ENCODE peak calls at places on chromosomes 13 and 19, in six cellular contexts. One of them, this sample, is unnamed.

GRCh38 chr13:73984949-73985691 is 149.1 kb downstream of the KLF12 start:
- DNase-seq in Panc1: no peak
- DNase-seq in stomach: no peak
- DNase-seq in HL-60: no peak
- DNase-seq in spleen: no peak
- DNase-seq in GM23338: peak; percentile 37
- DNase-seq in this sample: no peak

GRCh38 chr19:47323872-47324271 is 8.1 kb upstream of the C5AR2 start:
- DNase-seq in Panc1: no peak
- DNase-seq in stomach: no peak
- DNase-seq in HL-60: no peak
- DNase-seq in GM23338: no peak
- DNase-seq in spleen: no peak
- DNase-seq in this sample: no peak

GRCh38 chr19:35095667-35096368 is 19.8 kb upstream of the FXYD3 start:
- DNase-seq in GM23338: no peak
- DNase-seq in HL-60: no peak
- DNase-seq in stomach: no peak
- DNase-seq in Panc1: no peak
- DNase-seq in spleen: no peak
- DNase-seq in this sample: peak; percentile 67

GRCh38 chr19:2986951-2987491 is 9.7 kb downstream of the TLE6 start:
- DNase-seq in Panc1: no peak
- DNase-seq in GM23338: peak; percentile 83
- DNase-seq in stomach: no peak
- DNase-seq in spleen: no peak
- DNase-seq in HL-60: no peak
- DNase-seq in this sample: no peak

GRCh38 chr19:11763117-11763516 is 3.7 kb upstream of the ZNF441 start:
- DNase-seq in Panc1: no peak
- DNase-seq in spleen: no peak
- DNase-seq in HL-60: no peak
- DNase-seq in GM23338: no peak
- DNase-seq in stomach: no peak
- DNase-seq in this sample: no peak

GRCh38 chr13:50898338-50898737 is 11.3 kb upstream of the RNASEH2B start:
- DNase-seq in Panc1: no peak
- DNase-seq in stomach: no peak
- DNase-seq in GM23338: no peak
- DNase-seq in spleen: no peak
- DNase-seq in HL-60: no peak
- DNase-seq in this sample: no peak

GRCh38 chr19:13835791-13836723 is 40.8 kb downstream of the ZSWIM4 start:
- DNase-seq in HL-60: peak; percentile 98
- DNase-seq in GM23338: no peak
- DNase-seq in Panc1: no peak
- DNase-seq in spleen: peak; percentile 93
- DNase-seq in stomach: no peak
- DNase-seq in this sample: no peak

GRCh38 chr13:113945857-113946408 is 27.9 kb downstream of the C13orf46 start:
- DNase-seq in stomach: no peak
- DNase-seq in HL-60: no peak
- DNase-seq in Panc1: no peak
- DNase-seq in GM23338: no peak
- DNase-seq in spleen: peak; percentile 47
- DNase-seq in this sample: no peak

GRCh38 chr13:113337556-113337955 is 26.4 kb downstream of the GRTP1 start:
- DNase-seq in stomach: no peak
- DNase-seq in GM23338: peak; percentile 59
- DNase-seq in spleen: peak; percentile 68
- DNase-seq in Panc1: no peak
- DNase-seq in HL-60: no peak
- DNase-seq in this sample: no peak

GRCh38 chr13:44459674-44460073 is 86.0 kb downstream of the SERP2 start:
- DNase-seq in HL-60: no peak
- DNase-seq in stomach: no peak
- DNase-seq in GM23338: no peak
- DNase-seq in Panc1: no peak
- DNase-seq in spleen: no peak
- DNase-seq in this sample: no peak

GRCh38 chr19:49364083-49364687 is 508 bp downstream of the DKKL1 start:
- DNase-seq in Panc1: no peak
- DNase-seq in HL-60: no peak
- DNase-seq in spleen: no peak
- DNase-seq in stomach: no peak
- DNase-seq in GM23338: no peak
- DNase-seq in this sample: no peak

GRCh38 chr19:58349590-58349989 is 3.7 kb downstream of the A1BG start:
- DNase-seq in HL-60: no peak
- DNase-seq in stomach: no peak
- DNase-seq in Panc1: no peak
- DNase-seq in spleen: peak; percentile 20
- DNase-seq in GM23338: no peak
- DNase-seq in this sample: no peak

GRCh38 chr13:52779028-52779612 is 39.5 kb upstream of the CNMD start:
- DNase-seq in Panc1: no peak
- DNase-seq in stomach: no peak
- DNase-seq in GM23338: peak; percentile 15
- DNase-seq in HL-60: no peak
- DNase-seq in spleen: no peak
- DNase-seq in this sample: no peak

GRCh38 chr19:6087074-6087506 is 23.2 kb downstream of the RFX2 start:
- DNase-seq in spleen: no peak
- DNase-seq in GM23338: peak; percentile 18
- DNase-seq in Panc1: no peak
- DNase-seq in HL-60: no peak
- DNase-seq in stomach: no peak
- DNase-seq in this sample: no peak

GRCh38 chr13:25354377-25354776 is 17.4 kb upstream of the ATP8A2 start:
- DNase-seq in stomach: no peak
- DNase-seq in spleen: no peak
- DNase-seq in GM23338: no peak
- DNase-seq in Panc1: no peak
- DNase-seq in HL-60: no peak
- DNase-seq in this sample: no peak

GRCh38 chr13:110374644-110375370 is 67.7 kb downstream of the COL4A2 start:
- DNase-seq in stomach: no peak
- DNase-seq in spleen: no peak
- DNase-seq in HL-60: no peak
- DNase-seq in Panc1: no peak
- DNase-seq in GM23338: no peak
- DNase-seq in this sample: no peak

GRCh38 chr19:55062735-55063491 is at the start of gene RDH13:
- DNase-seq in Panc1: peak; percentile 91
- DNase-seq in spleen: peak; percentile 97
- DNase-seq in GM23338: peak; percentile 99
- DNase-seq in HL-60: peak; percentile 97
- DNase-seq in stomach: peak; percentile 97
- DNase-seq in this sample: peak; percentile 94

GRCh38 chr13:114144606-114145244 is 12.3 kb upstream of the RASA3 start:
- DNase-seq in GM23338: no peak
- DNase-seq in stomach: no peak
- DNase-seq in spleen: no peak
- DNase-seq in HL-60: no peak
- DNase-seq in Panc1: no peak
- DNase-seq in this sample: no peak

GRCh38 chr19:275000-275399 is 16.2 kb downstream of the PLPP2 start:
- DNase-seq in Panc1: no peak
- DNase-seq in HL-60: no peak
- DNase-seq in spleen: no peak
- DNase-seq in GM23338: no peak
- DNase-seq in stomach: no peak
- DNase-seq in this sample: no peak

GRCh38 chr19:3838661-3839060 is 30.2 kb downstream of the ZFR2 start:
- DNase-seq in spleen: no peak
- DNase-seq in HL-60: no peak
- DNase-seq in Panc1: no peak
- DNase-seq in stomach: no peak
- DNase-seq in GM23338: no peak
- DNase-seq in this sample: no peak

GRCh38 chr13:113139580-113139979 is 17.0 kb downstream of the F10 start:
- DNase-seq in HL-60: no peak
- DNase-seq in spleen: no peak
- DNase-seq in GM23338: no peak
- DNase-seq in stomach: no peak
- DNase-seq in Panc1: no peak
- DNase-seq in this sample: no peak

GRCh38 chr19:3441986-3442329 is 38.4 kb downstream of the SMIM24 start:
- DNase-seq in GM23338: no peak
- DNase-seq in Panc1: no peak
- DNase-seq in stomach: no peak
- DNase-seq in spleen: no peak
- DNase-seq in HL-60: no peak
- DNase-seq in this sample: no peak

GRCh38 chr19:53466726-53467125 is 807 bp upstream of the ZNF813 start:
- DNase-seq in spleen: no peak
- DNase-seq in GM23338: no peak
- DNase-seq in HL-60: no peak
- DNase-seq in stomach: no peak
- DNase-seq in Panc1: no peak
- DNase-seq in this sample: no peak

GRCh38 chr13:98821372-98822237 is 69.1 kb upstream of the SLC15A1 start:
- DNase-seq in Panc1: no peak
- DNase-seq in GM23338: peak; percentile 48
- DNase-seq in HL-60: no peak
- DNase-seq in stomach: no peak
- DNase-seq in spleen: no peak
- DNase-seq in this sample: no peak

GRCh38 chr19:46861691-46862503 is 1.1 kb downstream of the ARHGAP35 start:
- DNase-seq in stomach: peak; percentile 28
- DNase-seq in spleen: no peak
- DNase-seq in HL-60: peak; percentile 28
- DNase-seq in GM23338: peak; percentile 43
- DNase-seq in Panc1: no peak
- DNase-seq in this sample: no peak

GRCh38 chr19:18401580-18402112 is 4.2 kb upstream of the LRRC25 start:
- DNase-seq in spleen: peak; percentile 85
- DNase-seq in Panc1: no peak
- DNase-seq in HL-60: peak; percentile 98
- DNase-seq in GM23338: peak; percentile 81
- DNase-seq in stomach: no peak
- DNase-seq in this sample: peak; percentile 64

GRCh38 chr19:16067205-16067938 is 8.9 kb upstream of the TPM4 start:
- DNase-seq in GM23338: no peak
- DNase-seq in Panc1: no peak
- DNase-seq in spleen: peak; percentile 83
- DNase-seq in HL-60: no peak
- DNase-seq in stomach: peak; percentile 91
- DNase-seq in this sample: peak; percentile 94

GRCh38 chr13:51370116-51370515 is 30.6 kb downstream of the SERPINE3 start:
- DNase-seq in Panc1: no peak
- DNase-seq in HL-60: no peak
- DNase-seq in spleen: no peak
- DNase-seq in GM23338: no peak
- DNase-seq in stomach: no peak
- DNase-seq in this sample: no peak

GRCh38 chr13:74203576-74203975 is 69.4 kb upstream of the KLF12 start:
- DNase-seq in stomach: no peak
- DNase-seq in Panc1: no peak
- DNase-seq in GM23338: no peak
- DNase-seq in HL-60: no peak
- DNase-seq in spleen: no peak
- DNase-seq in this sample: no peak

GRCh38 chr13:91741925-91742324 is 343.5 kb downstream of the GPC5 start:
- DNase-seq in spleen: no peak
- DNase-seq in Panc1: no peak
- DNase-seq in stomach: no peak
- DNase-seq in HL-60: no peak
- DNase-seq in GM23338: no peak
- DNase-seq in this sample: no peak

GRCh38 chr13:89982406-89983085 is 1364.9 kb upstream of the MIR17HG start:
- DNase-seq in GM23338: no peak
- DNase-seq in spleen: no peak
- DNase-seq in HL-60: no peak
- DNase-seq in Panc1: no peak
- DNase-seq in stomach: no peak
- DNase-seq in this sample: no peak

GRCh38 chr13:46804391-46804815 is 7.4 kb upstream of the ESD start:
- DNase-seq in GM23338: no peak
- DNase-seq in Panc1: peak; percentile 46
- DNase-seq in spleen: no peak
- DNase-seq in HL-60: no peak
- DNase-seq in stomach: no peak
- DNase-seq in this sample: no peak

GRCh38 chr13:46799139-46799538 is 2.2 kb upstream of the ESD start:
- DNase-seq in Panc1: no peak
- DNase-seq in GM23338: no peak
- DNase-seq in stomach: no peak
- DNase-seq in spleen: no peak
- DNase-seq in HL-60: peak; percentile 46
- DNase-seq in this sample: no peak

GRCh38 chr13:46801831-46802230 is 4.9 kb upstream of the ESD start:
- DNase-seq in HL-60: no peak
- DNase-seq in stomach: no peak
- DNase-seq in Panc1: no peak
- DNase-seq in GM23338: no peak
- DNase-seq in spleen: no peak
- DNase-seq in this sample: no peak

GRCh38 chr13:46797468-46798237 is 692 bp upstream of the ESD start:
- DNase-seq in GM23338: no peak
- DNase-seq in stomach: no peak
- DNase-seq in Panc1: no peak
- DNase-seq in spleen: no peak
- DNase-seq in HL-60: no peak
- DNase-seq in this sample: no peak

GRCh38 chr13:46803586-46803985 is 6.6 kb upstream of the ESD start:
- DNase-seq in stomach: no peak
- DNase-seq in GM23338: no peak
- DNase-seq in HL-60: no peak
- DNase-seq in spleen: no peak
- DNase-seq in Panc1: no peak
- DNase-seq in this sample: no peak
- H3K27ac ChIP-seq in stomach: no peak overlapping the region
- H3K27ac ChIP-seq in GM23338: no peak overlapping the region
- H3K27ac ChIP-seq in HL-60: no peak overlapping the region
- H3K27ac ChIP-seq in spleen: no peak overlapping the region
- H3K27ac ChIP-seq in Panc1: no peak overlapping the region
- H3K27ac ChIP-seq in this sample: no peak overlapping the region

GRCh38 chr19:17104679-17105078 is 29.1 kb downstream of the MYO9B start:
- DNase-seq in HL-60: no peak
- DNase-seq in Panc1: no peak
- DNase-seq in stomach: no peak
- DNase-seq in spleen: no peak
- DNase-seq in GM23338: no peak
- DNase-seq in this sample: no peak
- TF ChIP-seq POLR2AphosphoS5 in HL-60: no peak
- TF ChIP-seq POLR2AphosphoS5 in Panc1: no peak
- TF ChIP-seq POLR2AphosphoS5 in stomach: no peak
- TF ChIP-seq POLR2AphosphoS5 in spleen: no peak
- TF ChIP-seq POLR2AphosphoS5 in GM23338: no peak
- TF ChIP-seq POLR2AphosphoS5 in this sample: no peak

GRCh38 chr13:99982741-99983400 is 1.3 kb downstream of the ZIC2 start:
- DNase-seq in HL-60: no peak
- DNase-seq in GM23338: peak; percentile 31
- DNase-seq in Panc1: no peak
- DNase-seq in spleen: no peak
- DNase-seq in stomach: no peak
- DNase-seq in this sample: no peak
- H3K27me3 ChIP-seq in HL-60: peaks cover 80% of the 10 kb centered on the region
- H3K27me3 ChIP-seq in GM23338: peaks cover 73% of the 10 kb centered on the region
- H3K27me3 ChIP-seq in Panc1: no peaks in the 10 kb centered on the region
- H3K27me3 ChIP-seq in spleen: peaks cover 100% of the 10 kb centered on the region
- H3K27me3 ChIP-seq in stomach: peaks cover 85% of the 10 kb centered on the region
- H3K27me3 ChIP-seq in this sample: peaks cover 63% of the 10 kb centered on the region

GRCh38 chr13:30564489-30564888 is 53.2 kb upstream of the USPL1 start:
- DNase-seq in GM23338: no peak
- DNase-seq in spleen: no peak
- DNase-seq in stomach: no peak
- DNase-seq in Panc1: no peak
- DNase-seq in HL-60: no peak
- DNase-seq in this sample: no peak
- H3K27ac ChIP-seq in GM23338: no peak overlapping the region
- H3K27ac ChIP-seq in spleen: no peak overlapping the region
- H3K27ac ChIP-seq in stomach: no peak overlapping the region
- H3K27ac ChIP-seq in Panc1: no peak overlapping the region
- H3K27ac ChIP-seq in HL-60: no peak overlapping the region
- H3K27ac ChIP-seq in this sample: no peak overlapping the region